ENCODE peak calls at places on chromosomes 6 and 20, in five cellular contexts. Q, Z, X, N and F are unnamed samples.

GRCh38 chr6:127956260-127956888 is 55.5 kb upstream of the THEMIS start:
- DNase-seq in Q (no peak), Z (no peak), N (no peak), X (peak), F (no peak)

GRCh38 chr6:149897015-149897697 is 757 bp downstream of the RAET1E start:
- DNase-seq in Z (peak), Q (peak), X (peak), N (peak), F (peak)

GRCh38 chr20:8020314-8021079 is 936 bp upstream of the TMX4 start:
- DNase-seq in Z (no peak), N (no peak), X (peak), Q (no peak), F (no peak)

GRCh38 chr20:5557123-5557522 is 193.1 kb upstream of the SHLD1 start:
- DNase-seq in Z (no peak), X (peak), N (peak), Q (peak), F (no peak)

GRCh38 chr6:27630727-27631613 is 158.1 kb upstream of the ZNF184 start:
- DNase-seq in X (peak), Q (no peak), N (no peak), Z (no peak), F (no peak)

GRCh38 chr6:704037-704436 is 11.1 kb upstream of the EXOC2 start:
- DNase-seq in N (no peak), Q (no peak), X (peak), Z (no peak), F (no peak)

GRCh38 chr6:69232506-69233194 is 564.2 kb downstream of the LMBRD1 start:
- DNase-seq in N (peak), X (peak), Q (peak), Z (no peak), F (no peak)

GRCh38 chr6:132805548-132805947 is 7.1 kb upstream of the SLC18B1 start:
- DNase-seq in Z (no peak), Q (no peak), X (no peak), N (no peak), F (no peak)

GRCh38 chr6:143901885-143902708 is 37.8 kb downstream of the ZC2HC1B start:
- DNase-seq in N (no peak), Q (peak), X (peak), Z (no peak), F (no peak)

GRCh38 chr6:103215835-103216234 is 1643.9 kb downstream of the HACE1 start:
- DNase-seq in Z (no peak), N (no peak), X (no peak), Q (no peak), F (no peak)

GRCh38 chr20:34129518-34130162 is 17.6 kb upstream of the EIF2S2 start:
- DNase-seq in Z (no peak), Q (peak), X (peak), N (peak), F (no peak)

GRCh38 chr20:57167292-57167655 is 99.2 kb downstream of the BMP7 start:
- DNase-seq in N (no peak), Q (no peak), Z (no peak), X (no peak), F (no peak)

GRCh38 chr6:75986935-75987334 is 85.5 kb downstream of the IMPG1 start:
- DNase-seq in Q (no peak), Z (no peak), N (no peak), X (no peak), F (no peak)

GRCh38 chr6:154164397-154164796 is 125.4 kb downstream of the OPRM1 start:
- DNase-seq in X (peak), Z (no peak), Q (no peak), N (no peak), F (no peak)

GRCh38 chr6:133964702-133965101 is 11.7 kb downstream of the TBPL1 start:
- DNase-seq in X (no peak), Z (no peak), N (no peak), Q (no peak), F (no peak)

GRCh38 chr6:44062771-44063560 is 64.3 kb downstream of the MRPL14 start:
- DNase-seq in Z (no peak), X (no peak), Q (no peak), N (no peak), F (no peak)

GRCh38 chr20:45822863-45823262 is 4.2 kb downstream of the TNNC2 start:
- DNase-seq in Z (no peak), X (no peak), Q (no peak), N (no peak), F (no peak)

GRCh38 chr6:116633685-116634084 is 17.4 kb downstream of the RSPH4A start:
- DNase-seq in Z (no peak), X (no peak), N (no peak), Q (no peak), F (no peak)

GRCh38 chr6:125511809-125512341 is 210.1 kb upstream of the HDDC2 start:
- DNase-seq in Q (no peak), Z (no peak), N (no peak), X (peak), F (no peak)

GRCh38 chr6:27312950-27313271 is 838 bp upstream of the POM121L2 start:
- DNase-seq in N (no peak), Q (no peak), Z (no peak), X (no peak), F (no peak)

GRCh38 chr20:45925821-45926506 is 8.5 kb upstream of the PCIF1 start:
- DNase-seq in X (no peak), Q (no peak), Z (no peak), N (no peak), F (no peak)

DNA sequence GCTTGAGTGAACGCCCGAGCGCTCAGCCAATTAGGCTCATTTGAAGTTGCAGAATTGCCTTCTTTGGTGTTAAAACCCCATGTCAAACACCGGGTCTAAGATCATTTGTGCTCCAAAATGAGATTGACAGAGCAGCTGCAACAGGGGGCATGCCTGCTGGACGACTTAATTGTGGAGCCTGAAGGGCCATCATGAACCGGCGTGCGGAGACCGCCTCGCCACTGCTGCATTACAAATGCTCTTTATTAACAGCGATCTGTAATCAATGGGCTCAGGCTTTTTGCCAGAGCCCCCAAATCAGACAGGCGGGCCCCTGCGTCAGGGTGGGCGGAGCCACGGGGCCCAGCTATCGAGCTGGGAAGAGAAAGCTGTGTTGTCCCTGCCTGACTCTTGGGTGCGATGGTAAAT is 183.2 kb downstream of the SIM1 start:
- DNase-seq in N (no peak), Z (no peak), Q (no peak), X (no peak), F (no peak)
- H3K4me3 ChIP-seq in N (peak), Z (peak), Q (peak), X (peak), F (no peak)

GRCh38 chr20:346033-346639 is 775 bp upstream of the NRSN2 start:
- DNase-seq in Q (no peak), N (no peak), Z (no peak), X (no peak), F (no peak)
- H3K4me3 ChIP-seq in Q (peak), N (peak), Z (peak), X (peak), F (no peak)

DNA sequence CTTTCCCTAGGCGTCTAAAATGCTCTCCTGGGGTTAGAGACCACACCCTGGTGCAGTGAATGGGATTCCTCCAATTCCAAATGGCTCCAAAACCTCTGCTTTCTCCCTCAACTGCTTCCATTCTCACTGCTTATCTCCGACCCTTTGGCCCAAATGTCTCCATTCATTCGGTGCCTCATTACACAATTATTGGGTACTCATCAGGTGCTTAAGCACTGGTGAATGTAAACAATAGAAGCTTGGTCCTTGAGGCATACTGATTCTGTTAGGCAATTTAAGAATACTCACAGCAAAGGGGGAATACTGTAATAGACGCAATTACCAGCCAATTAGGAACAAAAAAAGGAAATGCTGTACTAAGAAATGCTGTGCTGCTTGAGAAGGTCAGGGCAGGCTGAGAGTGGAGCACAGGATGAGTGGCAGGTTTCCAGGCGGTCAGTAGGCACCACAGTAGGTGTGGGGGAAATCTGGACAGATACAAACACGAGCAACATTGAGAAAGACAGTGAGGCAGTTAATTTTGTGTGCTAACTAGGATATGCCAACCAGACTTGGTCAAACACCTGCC is 23.0 kb downstream of the GMDS start:
- DNase-seq in Z (no peak), X (no peak), Q (no peak), N (no peak), F (no peak)
- H3K4me3 ChIP-seq in Z (peak), X (peak), Q (peak), N (peak), F (peak)

GRCh38 chr6:137654365-137654981 is 160.3 kb upstream of the OLIG3 start:
- DNase-seq in Z (no peak), Q (no peak), N (no peak), X (no peak), F (no peak)

GRCh38 chr6:137651591-137652335 is 157.6 kb upstream of the OLIG3 start:
- DNase-seq in Z (no peak), X (no peak), Q (no peak), N (no peak), F (no peak)

GRCh38 chr6:137655291-137655690 is 161.1 kb upstream of the OLIG3 start:
- DNase-seq in N (no peak), Z (no peak), X (no peak), Q (no peak), F (no peak)

GRCh38 chr6:137652961-137653697 is 158.9 kb upstream of the OLIG3 start:
- DNase-seq in N (no peak), Z (no peak), Q (no peak), X (no peak), F (no peak)

DNA sequence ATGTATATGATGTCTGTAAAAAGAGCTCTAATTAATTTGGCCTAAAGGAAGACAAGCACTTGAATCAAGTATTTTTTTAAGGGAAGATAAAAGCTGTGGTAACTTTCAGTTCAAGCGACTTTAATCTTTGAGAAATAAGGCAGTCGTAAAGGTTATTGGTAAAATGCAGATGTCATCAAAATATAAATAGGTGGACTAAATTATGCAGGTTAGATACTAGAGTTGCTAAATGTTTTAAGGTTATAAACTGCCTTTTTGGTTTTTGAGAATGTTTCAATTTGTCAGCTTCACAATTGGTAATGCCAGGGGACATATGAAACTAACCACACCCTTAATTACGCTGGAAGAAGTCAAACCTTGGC is 159.5 kb upstream of the OLIG3 start:
- DNase-seq in Q (no peak), X (no peak), Z (no peak), N (no peak), F (no peak)
- H3K4me3 ChIP-seq in Q (no peak), X (no peak), Z (no peak), N (no peak), F (no peak)

DNA sequence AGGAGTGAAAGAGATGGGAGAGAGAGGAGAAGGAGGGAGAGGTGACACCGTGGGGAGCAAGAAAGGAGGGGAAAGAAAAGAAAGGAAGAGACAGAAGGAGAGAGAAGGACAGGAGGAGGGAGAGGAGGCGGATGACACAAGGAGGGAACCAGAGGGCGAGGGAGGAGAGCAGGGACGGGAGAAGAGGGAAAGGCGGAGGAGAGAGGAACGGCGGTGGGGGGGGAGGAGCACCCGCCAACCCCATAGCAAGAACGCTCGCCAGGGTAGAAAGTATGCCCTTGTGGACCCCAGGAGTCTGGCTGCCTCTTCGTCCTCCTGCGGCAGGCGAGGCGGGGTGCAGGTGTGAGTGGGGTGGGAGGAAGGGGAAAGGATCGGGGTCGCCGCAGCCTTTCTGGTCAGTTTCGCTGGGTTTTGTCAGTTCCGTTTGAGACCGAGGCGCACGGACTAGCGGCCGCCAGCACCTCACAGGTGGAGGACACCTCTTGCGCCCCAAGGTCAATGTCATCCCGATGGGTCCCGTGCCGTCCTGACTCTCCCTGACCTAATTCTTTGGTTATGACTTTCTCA is 4.4 kb upstream of the INSM1 start:
- DNase-seq in N (no peak), Q (no peak), Z (no peak), X (no peak), F (no peak)
- H3K4me3 ChIP-seq in N (no peak), Q (peak), Z (no peak), X (no peak), F (no peak)

GRCh38 chr6:28634406-28634757 is 108.7 kb downstream of the GPX5 start:
- DNase-seq in N (no peak), Q (no peak), Z (no peak), X (no peak), F (no peak)
- H3K4me3 ChIP-seq in N (peak), Q (peak), Z (peak), X (peak), F (no peak)

DNA sequence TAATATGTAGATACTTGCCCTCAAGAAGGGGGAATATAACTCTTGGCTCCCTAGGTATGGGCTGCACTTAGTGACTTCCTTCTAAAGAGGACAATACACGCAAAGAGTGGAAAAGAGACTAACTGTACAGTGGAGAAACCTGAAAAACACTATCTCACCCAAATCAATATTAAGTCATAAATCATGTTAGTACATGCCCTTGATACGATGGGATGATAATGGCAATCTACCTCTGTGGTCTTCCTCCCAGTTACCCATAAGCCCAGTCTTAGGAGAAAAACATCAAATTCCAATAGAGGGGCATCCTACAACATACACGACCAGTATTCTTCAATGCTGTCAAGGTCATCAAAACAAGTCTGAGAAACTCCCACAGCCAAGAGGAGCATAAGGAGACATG is 1.3 kb downstream of the TRIM26 start:
- DNase-seq in N (no peak), X (no peak), Q (no peak), Z (no peak), F (no peak)
- H3K4me3 ChIP-seq in N (peak), X (peak), Q (peak), Z (peak), F (no peak)

GRCh38 chr6:126701799-126702198 is 361.9 kb downstream of the CENPW start:
- DNase-seq in Q (no peak), N (no peak), Z (no peak), X (no peak), F (no peak)
- H3K4me3 ChIP-seq in Q (no peak), N (no peak), Z (no peak), X (no peak), F (no peak)

GRCh38 chr6:139368661-139369060 is 5.8 kb downstream of the CITED2 start:
- DNase-seq in X (no peak), Z (no peak), N (no peak), Q (no peak), F (no peak)

GRCh38 chr6:139370047-139370706 is 4.3 kb downstream of the CITED2 start:
- DNase-seq in Q (no peak), X (peak), N (no peak), Z (no peak), F (no peak)

GRCh38 chr6:139369068-139369467 is 5.4 kb downstream of the CITED2 start:
- DNase-seq in Q (no peak), Z (no peak), X (peak), N (no peak), F (no peak)

GRCh38 chr6:139370707-139371345 is 3.6 kb downstream of the CITED2 start:
- DNase-seq in Z (no peak), N (no peak), Q (no peak), X (peak), F (no peak)

DNA sequence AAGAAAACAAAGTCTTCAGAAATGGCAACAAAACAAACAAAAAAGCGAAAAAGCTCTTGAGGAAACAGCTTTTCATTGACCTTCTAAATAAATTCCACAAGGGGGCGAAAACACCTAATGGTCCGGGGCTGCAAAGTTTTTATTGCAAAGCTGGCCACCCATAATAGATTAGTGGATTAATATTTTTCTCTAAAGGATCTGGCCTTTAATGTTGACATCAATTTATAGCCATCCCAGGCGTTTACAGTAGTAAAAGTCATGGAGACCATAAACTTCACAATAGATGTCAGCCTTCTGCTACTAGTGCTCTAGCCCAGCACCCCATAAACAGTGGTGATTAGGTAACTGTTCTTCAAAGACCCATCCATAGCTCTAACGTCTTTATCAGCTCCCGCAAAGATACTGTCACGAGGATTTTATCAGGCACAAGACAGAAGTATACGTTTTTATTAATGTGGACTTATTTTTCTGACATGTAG is 4.8 kb downstream of the CITED2 start:
- DNase-seq in Z (no peak), X (peak), N (no peak), Q (no peak), F (no peak)
- H3K4me3 ChIP-seq in Z (peak), X (peak), N (peak), Q (peak), F (no peak)